ENCODE peak calls at places on chromosomes 6 and 20, in five cellular contexts. A, W, V, G and M are unnamed samples.

GRCh38 chr6:82611751-82612150 is 248.1 kb downstream of the TPBG start:
- DNase-seq in G (no peak), W (no peak), A (no peak), V (no peak), M (no peak)

GRCh38 chr6:168742146-168742782 is 301.3 kb downstream of the SMOC2 start:
- DNase-seq in G (no peak), A (no peak), V (no peak), W (no peak), M (no peak)

GRCh38 chr6:105036371-105036770 is 79.5 kb downstream of the LIN28B start:
- DNase-seq in W (no peak), V (no peak), G (no peak), A (no peak), M (no peak)

GRCh38 chr6:143093290-143093689 is 32.6 kb downstream of the AIG1 start:
- DNase-seq in A (no peak), V (no peak), W (no peak), G (no peak), M (no peak)

GRCh38 chr6:21992178-21992967 is 304.5 kb downstream of the PRL start:
- DNase-seq in V (no peak), A (peak; percentile 77), W (no peak), G (no peak), M (no peak)

GRCh38 chr6:112396221-112396620 is 49.1 kb downstream of the RFPL4B start:
- DNase-seq in W (no peak), A (no peak), V (no peak), G (no peak), M (no peak)

GRCh38 chr6:83908813-83909212 is 49.3 kb downstream of the CYB5R4 start:
- DNase-seq in A (peak; percentile 8), W (no peak), V (no peak), G (no peak), M (no peak)

GRCh38 chr20:16575390-16576140 is 2.3 kb upstream of the KIF16B start:
- DNase-seq in A (no peak), W (no peak), V (no peak), G (no peak), M (no peak)

GRCh38 chr6:137867685-137868509 is 838 bp downstream of the TNFAIP3 start:
- DNase-seq in A (peak; percentile 49), W (no peak), V (peak; percentile 54), G (no peak), M (no peak)

GRCh38 chr20:1826046-1826445 is 69.2 kb upstream of the SIRPA start:
- DNase-seq in W (no peak), G (no peak), A (no peak), V (no peak), M (no peak)